ENCODE peak calls at places on chromosomes 11 and 22, in nine cellular contexts. F is uterus, S is omental fat pad, Y is sigmoid colon, X is neural progenitor cell, H is fibroblast of mammary gland, G is foreskin keratinocyte, Z is HCT116, A is WTC11. M is an unnamed sample.

GRCh38 chr11:124074554-124074953 is 33.4 kb upstream of the OR10G7 start:
- DNase-seq in F (no peak), S (no peak), Y (no peak), X (no peak), H (no peak), G (no peak), Z (no peak), A (no peak), M (no peak)

GRCh38 chr11:74570266-74571061 is 21.9 kb upstream of the POLD3 start:
- DNase-seq in F (peak; percentile 29), S (no peak), Y (no peak), X (peak; percentile 70), H (peak; percentile 52), G (peak; percentile 45), Z (peak; percentile 48), A (peak; percentile 53), M (peak; percentile 57)

GRCh38 chr11:2565447-2566222 is 120.8 kb downstream of the KCNQ1 start:
- DNase-seq in F (no peak), S (no peak), Y (peak; percentile 46), X (no peak), H (no peak), G (no peak), Z (no peak), A (no peak), M (no peak)

GRCh38 chr22:30238661-30239420 is 7.7 kb downstream of the LIF start:
- DNase-seq in F (peak; percentile 48), S (no peak), Y (peak; percentile 79), X (no peak), H (peak; percentile 41), G (no peak), Z (no peak), A (peak; percentile 50), M (no peak)

GRCh38 chr11:13384837-13385417 is 78.1 kb downstream of the BTBD10 start:
- DNase-seq in F (no peak), S (no peak), Y (no peak), X (peak; percentile 67), H (peak; percentile 57), G (peak; percentile 21), Z (peak; percentile 23), A (peak; percentile 38), M (peak; percentile 31)

GRCh38 chr11:104225047-104225446 is 61.1 kb upstream of the PDGFD start:
- DNase-seq in F (no peak), S (no peak), Y (no peak), X (no peak), H (no peak), G (no peak), Z (no peak), A (no peak), M (no peak)

GRCh38 chr22:22520020-22520656 is at the start of gene ZNF280A:
- DNase-seq in F (no peak), S (no peak), Y (no peak), X (peak; percentile 47), H (peak; percentile 75), G (no peak), Z (peak; percentile 51), A (no peak), M (no peak)

GRCh38 chr22:29040385-29041275 is 21.0 kb downstream of the C22orf31 start:
- DNase-seq in F (peak; percentile 83), S (no peak), Y (peak; percentile 81), X (peak; percentile 82), H (peak; percentile 91), G (peak; percentile 73), Z (peak; percentile 73), A (peak; percentile 68), M (peak; percentile 66)

GRCh38 chr11:44556735-44557409 is 8.6 kb upstream of the CD82 start:
- DNase-seq in F (peak; percentile 72), S (peak; percentile 65), Y (peak; percentile 78), X (peak; percentile 74), H (peak; percentile 62), G (peak; percentile 35), Z (peak; percentile 54), A (peak; percentile 67), M (no peak)

GRCh38 chr11:87809256-87809655 is 366.0 kb downstream of the RAB38 start:
- DNase-seq in F (no peak), S (no peak), Y (no peak), X (no peak), H (no peak), G (no peak), Z (no peak), A (no peak), M (no peak)

GRCh38 chr22:24834845-24835570 is 29.0 kb downstream of the SGSM1 start:
- DNase-seq in F (no peak), S (no peak), Y (no peak), X (peak; percentile 59), H (peak; percentile 16), G (no peak), Z (peak; percentile 37), A (peak; percentile 45), M (no peak)

GRCh38 chr11:133163463-133164419 is 368.6 kb downstream of the OPCML start:
- DNase-seq in F (no peak), S (no peak), Y (no peak), X (peak; percentile 62), H (peak; percentile 34), G (peak; percentile 10), Z (no peak), A (no peak), M (peak; percentile 54)

GRCh38 chr22:46149998-46150549 is at the start of gene PPARA:
- DNase-seq in F (peak; percentile 86), S (peak; percentile 65), Y (peak; percentile 94), X (peak; percentile 82), H (peak; percentile 56), G (peak; percentile 19), Z (peak; percentile 22), A (peak; percentile 64), M (peak; percentile 99)

GRCh38 chr11:79768343-79768742 is 327.5 kb upstream of the TENM4 start:
- DNase-seq in F (no peak), S (no peak), Y (no peak), X (no peak), H (no peak), G (no peak), Z (no peak), A (no peak), M (no peak)

GRCh38 chr11:79758325-79758724 is 317.5 kb upstream of the TENM4 start:
- DNase-seq in F (no peak), S (no peak), Y (no peak), X (no peak), H (no peak), G (no peak), Z (no peak), A (no peak), M (no peak)

GRCh38 chr11:79762271-79762935 is 321.6 kb upstream of the TENM4 start:
- DNase-seq in F (no peak), S (no peak), Y (no peak), X (peak; percentile 15), H (peak; percentile 0), G (peak; percentile 27), Z (no peak), A (no peak), M (no peak)
- TF ChIP-seq CTCF in F (no peak), S (no peak), Y (no peak), X (peak; percentile 47), H (no peak), G (peak; percentile 33), Z (no peak), A (no peak), M (no peak)

GRCh38 chr11:101509911-101510310 is 73.9 kb downstream of the TRPC6 start:
- DNase-seq in F (no peak), S (no peak), Y (no peak), X (no peak), H (no peak), G (no peak), Z (no peak), A (no peak), M (no peak)
- TF ChIP-seq CTCF in F (no peak), S (no peak), Y (no peak), X (no peak), H (no peak), G (no peak), Z (no peak), A (no peak), M (no peak)

GRCh38 chr11:11865449-11865848 is 23.7 kb downstream of the USP47 start:
- DNase-seq in F (no peak), S (no peak), Y (no peak), X (no peak), H (no peak), G (no peak), Z (no peak), A (no peak), M (no peak)

GRCh38 chr11:11864332-11864731 is 22.6 kb downstream of the USP47 start:
- DNase-seq in F (no peak), S (no peak), Y (no peak), X (no peak), H (no peak), G (no peak), Z (no peak), A (no peak), M (no peak)

GRCh38 chr11:11864803-11865202 is 23.0 kb downstream of the USP47 start:
- DNase-seq in F (no peak), S (no peak), Y (no peak), X (no peak), H (no peak), G (no peak), Z (no peak), A (no peak), M (no peak)

GRCh38 chr11:11867720-11868119 is 25.9 kb downstream of the USP47 start:
- DNase-seq in F (no peak), S (no peak), Y (no peak), X (no peak), H (no peak), G (no peak), Z (no peak), A (no peak), M (no peak)

GRCh38 chr11:11866203-11866602 is 24.4 kb downstream of the USP47 start:
- DNase-seq in F (no peak), S (no peak), Y (no peak), X (no peak), H (no peak), G (no peak), Z (no peak), A (no peak), M (no peak)
- TF ChIP-seq CTCF in F (no peak), S (no peak), Y (no peak), X (no peak), H (no peak), G (no peak), Z (no peak), A (no peak), M (no peak)

DNA sequence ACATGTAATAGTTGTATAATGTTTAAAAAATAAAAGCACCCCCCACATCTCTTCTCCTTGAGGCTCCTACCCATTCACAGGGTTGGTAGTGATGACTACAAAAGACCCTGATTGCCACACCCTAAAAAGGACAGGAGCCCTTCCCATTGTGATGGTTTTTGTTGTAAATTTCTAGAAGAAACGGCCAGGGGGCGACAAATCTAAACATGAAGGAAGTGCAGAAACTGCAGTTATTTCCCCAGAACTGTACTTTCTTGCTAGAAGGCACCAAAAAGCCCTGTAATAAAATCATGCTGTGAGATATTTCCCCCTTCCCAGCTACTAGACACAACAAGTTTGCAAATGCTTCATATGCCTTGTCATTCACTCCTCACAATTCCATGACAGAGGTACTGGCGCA is 10.8 kb downstream of the PRR5L start:
- DNase-seq in F (no peak), S (no peak), Y (no peak), X (peak; percentile 66), H (peak; percentile 60), G (peak; percentile 69), Z (peak; percentile 27), A (no peak), M (no peak)
- TF ChIP-seq CTCF in F (no peak), S (no peak), Y (no peak), X (peak; percentile 69), H (peak; percentile 59), G (peak; percentile 73), Z (peak; percentile 54), A (peak; percentile 31), M (peak; percentile 22)

GRCh38 chr11:69640995-69641581 is at the start of gene CCND1:
- DNase-seq in F (peak; percentile 48), S (no peak), Y (peak; percentile 77), X (peak; percentile 96), H (peak; percentile 92), G (peak; percentile 80), Z (peak; percentile 85), A (peak; percentile 82), M (peak; percentile 77)
- TF ChIP-seq CTCF in F (peak; percentile 8), S (no peak), Y (no peak), X (peak; percentile 25), H (peak; percentile 20), G (peak; percentile 41), Z (no peak), A (no peak), M (peak; percentile 20)